ENCODE peak calls at places on chromosomes 12 and 14, in eight cellular contexts. One of them, this sample, is unnamed.

GRCh38 chr12:67818379-67819001 is 169.9 kb downstream of the DYRK2 start:
- DNase-seq in stomach: no peak
- DNase-seq in transverse colon: no peak
- DNase-seq in ovary: no peak
- DNase-seq in suprapubic skin: no peak
- DNase-seq in spleen: no peak
- DNase-seq in heart left ventricle: no peak
- DNase-seq in lower leg skin: no peak
- DNase-seq in this sample: no peak

GRCh38 chr12:92624236-92624635 is 78.6 kb upstream of the PLEKHG7 start:
- DNase-seq in heart left ventricle: no peak
- DNase-seq in transverse colon: no peak
- DNase-seq in suprapubic skin: no peak
- DNase-seq in stomach: no peak
- DNase-seq in lower leg skin: no peak
- DNase-seq in spleen: no peak
- DNase-seq in ovary: no peak
- DNase-seq in this sample: no peak

GRCh38 chr14:93303659-93304058 is 29.2 kb downstream of the BTBD7 start:
- DNase-seq in transverse colon: no peak
- DNase-seq in stomach: no peak
- DNase-seq in heart left ventricle: peak; percentile 36
- DNase-seq in suprapubic skin: no peak
- DNase-seq in ovary: no peak
- DNase-seq in lower leg skin: no peak
- DNase-seq in spleen: no peak
- DNase-seq in this sample: no peak

GRCh38 chr14:64762044-64763034 is 58.1 kb downstream of the PLEKHG3 start:
- DNase-seq in heart left ventricle: peak; percentile 92
- DNase-seq in stomach: peak; percentile 93
- DNase-seq in transverse colon: peak; percentile 85
- DNase-seq in spleen: peak; percentile 81
- DNase-seq in ovary: peak; percentile 96
- DNase-seq in lower leg skin: no peak
- DNase-seq in suprapubic skin: no peak
- DNase-seq in this sample: peak; percentile 95

GRCh38 chr12:114306646-114307045 is 99.3 kb downstream of the TBX5 start:
- DNase-seq in suprapubic skin: no peak
- DNase-seq in spleen: no peak
- DNase-seq in heart left ventricle: no peak
- DNase-seq in transverse colon: no peak
- DNase-seq in lower leg skin: no peak
- DNase-seq in ovary: no peak
- DNase-seq in stomach: no peak
- DNase-seq in this sample: no peak

GRCh38 chr12:89692442-89692841 is 16.2 kb downstream of the ATP2B1 start:
- DNase-seq in stomach: no peak
- DNase-seq in heart left ventricle: no peak
- DNase-seq in suprapubic skin: no peak
- DNase-seq in transverse colon: no peak
- DNase-seq in ovary: no peak
- DNase-seq in lower leg skin: no peak
- DNase-seq in spleen: no peak
- DNase-seq in this sample: no peak

GRCh38 chr14:23008836-23009235 is 1.1 kb downstream of the C14orf93 start:
- DNase-seq in lower leg skin: no peak
- DNase-seq in stomach: no peak
- DNase-seq in heart left ventricle: no peak
- DNase-seq in ovary: no peak
- DNase-seq in spleen: no peak
- DNase-seq in suprapubic skin: no peak
- DNase-seq in transverse colon: no peak
- DNase-seq in this sample: no peak

GRCh38 chr14:98137626-98138025 is 1134.4 kb downstream of the BCL11B start:
- DNase-seq in heart left ventricle: no peak
- DNase-seq in lower leg skin: no peak
- DNase-seq in spleen: no peak
- DNase-seq in suprapubic skin: no peak
- DNase-seq in ovary: no peak
- DNase-seq in stomach: no peak
- DNase-seq in transverse colon: no peak
- DNase-seq in this sample: no peak

GRCh38 chr12:127785535-127785934 is 481.4 kb upstream of the TMEM132C start:
- DNase-seq in spleen: no peak
- DNase-seq in heart left ventricle: no peak
- DNase-seq in ovary: no peak
- DNase-seq in stomach: no peak
- DNase-seq in transverse colon: no peak
- DNase-seq in suprapubic skin: no peak
- DNase-seq in lower leg skin: no peak
- DNase-seq in this sample: no peak

GRCh38 chr12:65510584-65511050 is 232.1 kb downstream of the MSRB3 start:
- DNase-seq in heart left ventricle: peak; percentile 50
- DNase-seq in stomach: peak; percentile 51
- DNase-seq in lower leg skin: no peak
- DNase-seq in transverse colon: peak; percentile 30
- DNase-seq in spleen: no peak
- DNase-seq in suprapubic skin: no peak
- DNase-seq in ovary: peak; percentile 81
- DNase-seq in this sample: no peak
- TF ChIP-seq POLR2A in heart left ventricle: no peak
- TF ChIP-seq POLR2A in stomach: no peak
- TF ChIP-seq POLR2A in lower leg skin: no peak
- TF ChIP-seq POLR2A in transverse colon: no peak
- TF ChIP-seq POLR2A in spleen: no peak
- TF ChIP-seq POLR2A in suprapubic skin: no peak
- TF ChIP-seq POLR2A in ovary: no peak
- TF ChIP-seq POLR2A in this sample: no peak

GRCh38 chr14:27553820-27554219 is 956.0 kb upstream of the NOVA1 start:
- DNase-seq in transverse colon: no peak
- DNase-seq in heart left ventricle: no peak
- DNase-seq in stomach: no peak
- DNase-seq in suprapubic skin: no peak
- DNase-seq in ovary: no peak
- DNase-seq in spleen: no peak
- DNase-seq in lower leg skin: no peak
- DNase-seq in this sample: no peak

GRCh38 chr14:27559848-27560247 is 962.0 kb upstream of the NOVA1 start:
- DNase-seq in transverse colon: no peak
- DNase-seq in heart left ventricle: no peak
- DNase-seq in stomach: no peak
- DNase-seq in spleen: no peak
- DNase-seq in lower leg skin: no peak
- DNase-seq in ovary: no peak
- DNase-seq in suprapubic skin: no peak
- DNase-seq in this sample: no peak

GRCh38 chr14:27557445-27557844 is 959.6 kb upstream of the NOVA1 start:
- DNase-seq in spleen: no peak
- DNase-seq in heart left ventricle: no peak
- DNase-seq in ovary: no peak
- DNase-seq in suprapubic skin: no peak
- DNase-seq in transverse colon: no peak
- DNase-seq in lower leg skin: no peak
- DNase-seq in stomach: no peak
- DNase-seq in this sample: no peak
- TF ChIP-seq POLR2A in spleen: no peak
- TF ChIP-seq POLR2A in heart left ventricle: no peak
- TF ChIP-seq POLR2A in ovary: no peak
- TF ChIP-seq POLR2A in suprapubic skin: no peak
- TF ChIP-seq POLR2A in transverse colon: no peak
- TF ChIP-seq POLR2A in lower leg skin: no peak
- TF ChIP-seq POLR2A in stomach: no peak
- TF ChIP-seq POLR2A in this sample: no peak

GRCh38 chr14:34688470-34689206 is 25.8 kb downstream of the CFL2 start:
- DNase-seq in spleen: no peak
- DNase-seq in lower leg skin: no peak
- DNase-seq in transverse colon: no peak
- DNase-seq in ovary: no peak
- DNase-seq in suprapubic skin: no peak
- DNase-seq in heart left ventricle: no peak
- DNase-seq in stomach: no peak
- DNase-seq in this sample: no peak

GRCh38 chr14:34692898-34693227 is 21.5 kb downstream of the CFL2 start:
- DNase-seq in stomach: no peak
- DNase-seq in suprapubic skin: no peak
- DNase-seq in lower leg skin: no peak
- DNase-seq in spleen: no peak
- DNase-seq in ovary: no peak
- DNase-seq in transverse colon: no peak
- DNase-seq in heart left ventricle: no peak
- DNase-seq in this sample: no peak

GRCh38 chr14:34692348-34692747 is 22.0 kb downstream of the CFL2 start:
- DNase-seq in ovary: no peak
- DNase-seq in stomach: no peak
- DNase-seq in lower leg skin: no peak
- DNase-seq in heart left ventricle: no peak
- DNase-seq in spleen: no peak
- DNase-seq in suprapubic skin: no peak
- DNase-seq in transverse colon: no peak
- DNase-seq in this sample: no peak

GRCh38 chr14:34691173-34691572 is 23.2 kb downstream of the CFL2 start:
- DNase-seq in suprapubic skin: no peak
- DNase-seq in stomach: no peak
- DNase-seq in ovary: no peak
- DNase-seq in spleen: no peak
- DNase-seq in lower leg skin: no peak
- DNase-seq in heart left ventricle: no peak
- DNase-seq in transverse colon: no peak
- DNase-seq in this sample: no peak

DNA sequence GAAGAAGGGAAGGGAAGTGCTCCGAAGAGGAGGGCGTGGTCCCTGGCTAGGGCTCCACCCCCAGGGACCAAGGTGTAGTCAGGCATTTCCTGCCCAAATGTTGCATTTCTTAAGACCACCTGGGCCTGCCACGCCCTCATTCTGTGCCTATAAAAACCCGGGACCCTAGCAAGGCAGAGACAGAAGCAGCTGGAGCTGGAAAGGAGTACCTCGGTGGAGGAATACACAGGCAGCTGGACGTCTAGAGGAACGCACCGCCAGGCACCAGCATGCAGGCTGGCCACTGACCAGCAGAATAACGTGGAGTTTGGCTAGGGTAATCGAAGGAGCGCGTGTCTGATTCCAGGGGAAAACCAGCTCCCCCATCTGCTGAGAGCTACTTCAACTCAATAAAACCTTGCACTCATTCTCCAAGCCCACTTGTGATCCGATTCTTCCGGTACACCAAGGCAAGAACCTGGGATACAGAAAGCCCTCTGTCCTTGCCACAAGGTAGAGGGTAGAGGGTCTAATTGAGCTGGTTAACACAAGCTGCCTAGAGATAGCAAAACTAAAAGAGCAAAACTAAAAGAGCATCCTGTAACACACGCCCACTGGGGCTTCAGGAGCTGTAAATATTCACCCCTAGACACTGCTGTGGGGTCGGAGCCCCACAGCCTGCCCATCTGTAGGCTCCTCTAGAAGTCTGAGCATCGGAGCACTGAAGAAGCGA is 21.0 kb downstream of the CFL2 start:
- DNase-seq in spleen: no peak
- DNase-seq in suprapubic skin: no peak
- DNase-seq in heart left ventricle: no peak
- DNase-seq in ovary: peak; percentile 21
- DNase-seq in transverse colon: peak; percentile 64
- DNase-seq in stomach: peak; percentile 51
- DNase-seq in lower leg skin: no peak
- DNase-seq in this sample: peak; percentile 53
- TF ChIP-seq POLR2A in spleen: no peak
- TF ChIP-seq POLR2A in suprapubic skin: no peak
- TF ChIP-seq POLR2A in heart left ventricle: no peak
- TF ChIP-seq POLR2A in ovary: no peak
- TF ChIP-seq POLR2A in transverse colon: no peak
- TF ChIP-seq POLR2A in stomach: no peak
- TF ChIP-seq POLR2A in lower leg skin: no peak
- TF ChIP-seq POLR2A in this sample: no peak

DNA sequence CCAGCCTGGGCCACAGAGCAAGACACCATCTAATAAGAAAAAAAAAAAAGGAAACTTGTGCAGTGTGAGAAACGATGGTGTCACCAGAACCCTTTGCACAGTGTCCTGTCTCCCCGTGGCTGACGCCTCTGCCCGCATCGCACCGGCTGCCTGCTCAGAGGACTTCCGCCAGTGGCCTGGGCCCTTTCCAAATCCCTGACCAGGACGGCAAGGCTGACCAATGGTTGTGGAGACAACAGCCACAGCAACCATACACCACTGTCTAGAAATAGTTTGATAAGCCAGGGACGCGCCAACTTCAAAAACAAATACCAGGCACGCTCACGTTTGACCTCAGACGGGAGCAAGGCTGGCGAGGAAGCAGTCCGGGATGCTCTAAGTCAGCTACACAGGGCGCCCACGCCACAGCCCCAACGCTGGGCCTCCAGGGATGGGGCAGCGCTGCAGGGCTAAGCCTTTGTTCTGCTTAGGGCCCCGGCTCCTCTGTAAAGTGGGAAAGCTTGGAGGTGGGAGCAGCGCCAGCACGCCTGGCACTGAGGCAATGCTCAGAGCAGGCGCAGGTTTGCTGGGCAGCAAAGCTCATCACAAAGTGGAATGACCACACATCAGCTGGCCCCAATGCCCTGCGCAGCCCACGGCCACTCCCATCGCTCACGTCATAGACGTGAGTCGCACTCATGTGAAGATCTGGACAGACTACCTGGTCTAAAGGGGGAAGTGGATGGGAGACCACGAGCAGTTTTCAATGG is 12.5 kb downstream of the PGAM5 start:
- DNase-seq in lower leg skin: no peak
- DNase-seq in transverse colon: no peak
- DNase-seq in ovary: no peak
- DNase-seq in suprapubic skin: no peak
- DNase-seq in heart left ventricle: peak; percentile 81
- DNase-seq in spleen: no peak
- DNase-seq in stomach: no peak
- DNase-seq in this sample: no peak
- TF ChIP-seq POLR2A in lower leg skin: no peak
- TF ChIP-seq POLR2A in transverse colon: no peak
- TF ChIP-seq POLR2A in ovary: no peak
- TF ChIP-seq POLR2A in suprapubic skin: no peak
- TF ChIP-seq POLR2A in heart left ventricle: no peak
- TF ChIP-seq POLR2A in spleen: no peak
- TF ChIP-seq POLR2A in stomach: no peak
- TF ChIP-seq POLR2A in this sample: no peak

This sample was measured in thyroid gland.